ENCODE peak calls at places on chromosomes 11 and 22, in four cellular contexts. U, D, T and I are unnamed samples.

GRCh38 chr11:76674517-76675400 is 4.2 kb upstream of the LRRC32 start:
- DNase-seq in U (peak; percentile 17), D (peak; percentile 61), T (no peak), I (no peak)

GRCh38 chr22:35070451-35071093 is 4.6 kb downstream of the ISX start:
- DNase-seq in U (no peak), D (no peak), T (no peak), I (no peak)

GRCh38 chr11:125903753-125904659 is at the start of gene DDX25:
- DNase-seq in U (peak; percentile 69), D (no peak), T (no peak), I (peak; percentile 88)

GRCh38 chr22:24068377-24068680 is 57.2 kb downstream of the CABIN1 start:
- DNase-seq in U (no peak), D (no peak), T (no peak), I (no peak)

GRCh38 chr11:121479355-121479754 is 26.6 kb upstream of the SORL1-AS1 start:
- DNase-seq in U (peak; percentile 72), D (no peak), T (no peak), I (no peak)

GRCh38 chr11:57406337-57406904 is 16.0 kb upstream of the PRG2 start:
- DNase-seq in U (no peak), D (no peak), T (no peak), I (no peak)

GRCh38 chr11:98561877-98562395 is 458.8 kb upstream of the CNTN5 start:
- DNase-seq in U (no peak), D (no peak), T (no peak), I (no peak)

GRCh38 chr11:130102457-130103249 is 33.0 kb downstream of the APLP2 start:
- DNase-seq in U (no peak), D (no peak), T (no peak), I (no peak)

GRCh38 chr22:22908941-22909604 is 21.5 kb downstream of the IGLL5 start:
- DNase-seq in U (no peak), D (no peak), T (no peak), I (no peak)

GRCh38 chr22:22908495-22908861 is 20.9 kb downstream of the IGLL5 start:
- DNase-seq in U (no peak), D (no peak), T (no peak), I (no peak)

GRCh38 chr22:22906907-22907550 is 19.4 kb downstream of the IGLL5 start:
- DNase-seq in U (no peak), D (no peak), T (no peak), I (no peak)

GRCh38 chr22:22909605-22910271 is 22.1 kb downstream of the IGLL5 start:
- DNase-seq in U (no peak), D (no peak), T (no peak), I (no peak)

DNA sequence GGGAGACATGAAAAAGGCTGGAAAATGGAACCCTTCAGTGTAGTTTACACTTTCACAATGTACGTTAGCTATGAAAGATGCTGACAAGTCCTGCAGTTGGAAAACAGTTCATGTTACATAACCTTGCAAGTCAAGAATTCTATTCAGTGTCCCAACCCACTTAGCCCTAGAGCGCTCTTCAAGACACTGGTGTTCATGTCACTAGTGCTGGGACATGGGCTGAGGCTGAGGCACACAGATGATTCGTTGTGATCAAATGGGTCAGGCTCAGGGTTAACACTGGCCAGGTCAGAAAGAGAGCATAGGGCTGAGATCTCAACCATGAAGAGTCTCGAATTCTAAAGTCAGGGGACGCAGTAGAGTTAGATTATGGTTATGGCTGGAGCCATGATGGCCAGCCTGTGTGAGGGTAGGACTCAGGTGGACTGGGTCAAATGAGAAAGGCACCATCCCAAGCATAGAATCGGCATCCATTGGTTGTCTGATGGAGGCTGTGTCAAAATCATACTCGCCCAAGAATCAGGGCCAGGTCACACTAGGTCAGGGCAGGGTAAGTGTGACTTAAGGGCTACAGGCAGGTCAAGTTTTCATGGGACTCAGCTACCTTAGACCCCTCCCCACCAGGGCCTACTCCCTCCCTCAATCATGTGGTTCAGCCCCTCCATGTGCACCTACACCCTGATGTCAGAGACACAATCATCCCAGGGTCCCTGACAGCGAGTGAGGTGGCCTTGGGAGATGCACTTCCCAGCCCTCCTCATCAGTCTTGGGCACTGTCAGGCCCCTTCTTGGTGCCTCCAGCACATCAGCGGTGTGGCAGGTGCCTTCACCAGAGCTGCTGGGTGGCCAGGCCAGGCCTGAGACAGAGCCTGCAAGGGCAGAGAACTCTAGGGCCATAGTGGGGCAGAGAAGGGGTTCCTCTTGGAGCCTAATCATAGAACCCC is 20.2 kb downstream of the IGLL5 start:
- DNase-seq in U (no peak), D (no peak), T (no peak), I (no peak)
- TF ChIP-seq CTCF in U (no peak), D (no peak), T (no peak), I (no peak)

GRCh38 chr11:134660416-134660815 is 248.4 kb upstream of the B3GAT1 start:
- DNase-seq in U (no peak), D (no peak), T (no peak), I (no peak)

GRCh38 chr11:134657631-134658030 is 245.6 kb upstream of the B3GAT1 start:
- DNase-seq in U (no peak), D (no peak), T (no peak), I (no peak)

GRCh38 chr11:134659882-134660281 is 247.8 kb upstream of the B3GAT1 start:
- DNase-seq in U (no peak), D (no peak), T (no peak), I (no peak)

GRCh38 chr11:134656861-134657540 is 245.0 kb upstream of the B3GAT1 start:
- DNase-seq in U (no peak), D (no peak), T (no peak), I (no peak)

GRCh38 chr11:134658481-134659080 is 246.5 kb upstream of the B3GAT1 start:
- DNase-seq in U (no peak), D (no peak), T (no peak), I (no peak)
- TF ChIP-seq CTCF in U (no peak), D (no peak), T (no peak), I (no peak)

GRCh38 chr11:132095230-132096165 is 725.1 kb downstream of the NTM start:
- DNase-seq in U (no peak), D (no peak), T (no peak), I (no peak)
- TF ChIP-seq CTCF in U (no peak), D (no peak), T (no peak), I (no peak)

GRCh38 chr22:25148149-25148691 is 51.4 kb upstream of the CRYBB3 start:
- DNase-seq in U (peak; percentile 71), D (no peak), T (no peak), I (no peak)
- TF ChIP-seq CTCF in U (no peak), D (no peak), T (no peak), I (no peak)

GRCh38 chr11:45146072-45147016 is at the start of gene PRDM11:
- DNase-seq in U (peak; percentile 60), D (no peak), T (peak; percentile 77), I (peak; percentile 51)

GRCh38 chr11:45145421-45146071 is 893 bp upstream of the PRDM11 start:
- DNase-seq in U (peak; percentile 45), D (no peak), T (no peak), I (peak; percentile 60)

GRCh38 chr11:45148276-45148675 is 1.8 kb downstream of the PRDM11 start:
- DNase-seq in U (no peak), D (no peak), T (no peak), I (no peak)

GRCh38 chr11:45147871-45148270 is 1.4 kb downstream of the PRDM11 start:
- DNase-seq in U (no peak), D (no peak), T (no peak), I (no peak)

DNA sequence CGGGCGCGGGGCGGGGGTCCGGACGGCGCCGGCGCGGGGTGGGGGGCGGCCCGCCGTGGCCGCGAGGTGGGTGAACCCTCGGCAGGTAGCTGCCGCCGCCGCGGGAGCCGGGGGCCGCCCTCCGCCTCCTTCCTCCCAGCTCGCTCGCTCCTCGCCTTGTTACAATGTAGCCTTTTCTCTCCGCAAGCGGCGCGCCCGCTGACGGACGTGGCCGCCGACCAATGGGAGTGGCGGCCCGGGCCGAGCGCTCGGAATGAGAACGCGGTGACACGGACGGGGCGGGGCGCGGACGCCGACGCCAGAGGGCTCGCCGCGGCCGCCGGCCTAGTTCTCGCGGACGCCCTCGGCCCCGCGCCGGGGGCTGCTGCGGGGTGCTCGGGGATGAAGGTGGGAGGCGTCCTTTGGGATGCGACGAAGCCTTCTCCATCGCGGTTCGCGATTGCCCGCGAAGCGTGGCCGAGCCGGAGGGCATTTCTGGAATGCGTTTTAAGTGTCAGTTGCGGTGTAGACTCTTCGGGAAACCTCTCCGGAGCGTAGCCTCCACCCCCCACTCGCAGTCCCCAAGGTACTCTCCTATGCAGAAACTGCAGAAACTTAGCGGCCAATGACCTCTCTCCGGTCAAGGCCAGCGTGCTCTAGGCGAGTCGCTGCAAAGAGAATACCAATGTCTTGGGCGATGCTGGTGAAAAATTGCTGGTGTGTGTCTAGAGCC is 734 bp downstream of the PRDM11 start:
- DNase-seq in U (peak; percentile 96), D (peak; percentile 92), T (peak; percentile 94), I (peak; percentile 95)
- TF ChIP-seq CTCF in U (no peak), D (no peak), T (no peak), I (no peak)

GRCh38 chr11:120239713-120240640 is at the start of gene POU2F3:
- DNase-seq in U (peak; percentile 49), D (no peak), T (no peak), I (no peak)
- TF ChIP-seq CTCF in U (peak; percentile 27), D (no peak), T (no peak), I (no peak)

DNA sequence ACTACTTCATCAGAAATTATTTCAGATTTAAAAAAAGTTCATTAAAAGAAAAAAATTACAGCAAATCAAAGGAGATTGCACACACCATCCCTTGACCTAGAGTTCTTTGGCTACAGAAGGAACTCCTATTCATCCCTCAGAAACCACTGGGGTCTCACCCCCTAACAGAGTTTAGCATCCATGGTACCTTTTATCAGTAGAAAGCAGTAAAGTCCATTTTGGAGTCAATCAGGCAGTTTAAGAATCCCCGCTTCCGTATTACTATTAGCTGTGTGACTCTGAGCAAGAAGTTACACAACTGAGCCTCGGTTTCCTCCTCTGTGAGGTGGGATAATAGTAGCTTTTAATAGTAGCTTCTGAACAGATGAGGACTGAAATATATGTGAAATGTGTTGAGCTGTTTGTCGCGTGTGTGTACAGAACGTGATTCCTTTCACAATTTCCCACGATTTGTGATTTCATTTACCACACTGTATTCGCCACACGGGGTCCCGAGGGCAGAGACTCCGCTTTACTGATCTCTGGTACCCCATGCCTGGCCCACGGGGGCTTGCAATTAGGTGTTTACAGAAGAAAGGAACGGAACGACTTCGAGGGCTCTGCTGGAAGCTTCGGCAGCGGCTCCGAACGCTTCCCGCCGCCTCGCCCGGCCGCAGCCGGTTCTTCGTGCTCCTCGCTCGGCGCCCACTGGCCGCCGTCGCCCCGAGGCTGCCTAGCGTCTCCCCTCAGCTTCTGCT is 72.5 kb upstream of the ZBED5 start:
- DNase-seq in U (no peak), D (no peak), T (no peak), I (no peak)
- TF ChIP-seq CTCF in U (no peak), D (no peak), T (no peak), I (no peak)